ENCODE peak calls at places on chromosomes 6 and 20, in nine cellular contexts. One of them, this sample, is unnamed.
A peak's percentile ranks its signal among the peaks of the same experiment; 100 is the strongest.

GRCh38 chr6:1786455-1787108 is 176.9 kb downstream of the FOXC1 start:
- DNase-seq in CD8-positive, alpha-beta memory T cell: no peak
- DNase-seq in stimulated activated CD4-positive, alpha-beta T cell treated with anti-CD3 and anti-CD28 coated beads, Interleukin-4, amount 100 ng/mL, for 48 hours: no peak
- DNase-seq in right cardiac atrium: no peak
- DNase-seq in adrenal gland: no peak
- DNase-seq in stimulated activated CD8-positive, alpha-beta memory T cell treated with anti-CD3 and anti-CD28 coated beads, Interleukin-15, amount 100 ng/mL, for 48 hours: no peak
- DNase-seq in NCI-H774: no peak
- DNase-seq in NCI-H1417: no peak
- DNase-seq in activated gamma-delta T cell treated with anti-CD3 and anti-CD28 coated beads, Interleukin-2, amount 50 U/mL, for 16 hours: no peak
- DNase-seq in this sample: peak; percentile 66

GRCh38 chr20:24783631-24784492 is 165.2 kb upstream of the CST7 start:
- DNase-seq in CD8-positive, alpha-beta memory T cell: no peak
- DNase-seq in stimulated activated CD4-positive, alpha-beta T cell treated with anti-CD3 and anti-CD28 coated beads, Interleukin-4, amount 100 ng/mL, for 48 hours: no peak
- DNase-seq in right cardiac atrium: no peak
- DNase-seq in adrenal gland: no peak
- DNase-seq in stimulated activated CD8-positive, alpha-beta memory T cell treated with anti-CD3 and anti-CD28 coated beads, Interleukin-15, amount 100 ng/mL, for 48 hours: no peak
- DNase-seq in NCI-H774: no peak
- DNase-seq in NCI-H1417: no peak
- DNase-seq in activated gamma-delta T cell treated with anti-CD3 and anti-CD28 coated beads, Interleukin-2, amount 50 U/mL, for 16 hours: no peak
- DNase-seq in this sample: no peak

GRCh38 chr6:22448311-22448711 is 121.1 kb upstream of the HDGFL1 start:
- DNase-seq in CD8-positive, alpha-beta memory T cell: no peak
- DNase-seq in stimulated activated CD4-positive, alpha-beta T cell treated with anti-CD3 and anti-CD28 coated beads, Interleukin-4, amount 100 ng/mL, for 48 hours: no peak
- DNase-seq in right cardiac atrium: no peak
- DNase-seq in adrenal gland: no peak
- DNase-seq in stimulated activated CD8-positive, alpha-beta memory T cell treated with anti-CD3 and anti-CD28 coated beads, Interleukin-15, amount 100 ng/mL, for 48 hours: no peak
- DNase-seq in NCI-H774: no peak
- DNase-seq in NCI-H1417: peak; percentile 9
- DNase-seq in activated gamma-delta T cell treated with anti-CD3 and anti-CD28 coated beads, Interleukin-2, amount 50 U/mL, for 16 hours: no peak
- DNase-seq in this sample: no peak

GRCh38 chr6:34455831-34456230 is 10.0 kb upstream of the PACSIN1 start:
- DNase-seq in CD8-positive, alpha-beta memory T cell: no peak
- DNase-seq in stimulated activated CD4-positive, alpha-beta T cell treated with anti-CD3 and anti-CD28 coated beads, Interleukin-4, amount 100 ng/mL, for 48 hours: no peak
- DNase-seq in right cardiac atrium: no peak
- DNase-seq in adrenal gland: no peak
- DNase-seq in stimulated activated CD8-positive, alpha-beta memory T cell treated with anti-CD3 and anti-CD28 coated beads, Interleukin-15, amount 100 ng/mL, for 48 hours: no peak
- DNase-seq in NCI-H774: no peak
- DNase-seq in NCI-H1417: no peak
- DNase-seq in activated gamma-delta T cell treated with anti-CD3 and anti-CD28 coated beads, Interleukin-2, amount 50 U/mL, for 16 hours: no peak
- DNase-seq in this sample: no peak

GRCh38 chr20:19802492-19803158 is 44.6 kb downstream of the RIN2 start:
- DNase-seq in CD8-positive, alpha-beta memory T cell: no peak
- DNase-seq in stimulated activated CD4-positive, alpha-beta T cell treated with anti-CD3 and anti-CD28 coated beads, Interleukin-4, amount 100 ng/mL, for 48 hours: no peak
- DNase-seq in right cardiac atrium: no peak
- DNase-seq in adrenal gland: no peak
- DNase-seq in stimulated activated CD8-positive, alpha-beta memory T cell treated with anti-CD3 and anti-CD28 coated beads, Interleukin-15, amount 100 ng/mL, for 48 hours: no peak
- DNase-seq in NCI-H774: no peak
- DNase-seq in NCI-H1417: no peak
- DNase-seq in activated gamma-delta T cell treated with anti-CD3 and anti-CD28 coated beads, Interleukin-2, amount 50 U/mL, for 16 hours: no peak
- DNase-seq in this sample: no peak

GRCh38 chr6:7770111-7770510 is 44.2 kb downstream of the BMP6 start:
- DNase-seq in CD8-positive, alpha-beta memory T cell: no peak
- DNase-seq in stimulated activated CD4-positive, alpha-beta T cell treated with anti-CD3 and anti-CD28 coated beads, Interleukin-4, amount 100 ng/mL, for 48 hours: no peak
- DNase-seq in right cardiac atrium: no peak
- DNase-seq in adrenal gland: no peak
- DNase-seq in stimulated activated CD8-positive, alpha-beta memory T cell treated with anti-CD3 and anti-CD28 coated beads, Interleukin-15, amount 100 ng/mL, for 48 hours: no peak
- DNase-seq in NCI-H774: no peak
- DNase-seq in NCI-H1417: no peak
- DNase-seq in activated gamma-delta T cell treated with anti-CD3 and anti-CD28 coated beads, Interleukin-2, amount 50 U/mL, for 16 hours: no peak
- DNase-seq in this sample: no peak

GRCh38 chr6:101069191-101069795 is 188.2 kb upstream of the ASCC3 start:
- DNase-seq in CD8-positive, alpha-beta memory T cell: no peak
- DNase-seq in stimulated activated CD4-positive, alpha-beta T cell treated with anti-CD3 and anti-CD28 coated beads, Interleukin-4, amount 100 ng/mL, for 48 hours: no peak
- DNase-seq in right cardiac atrium: no peak
- DNase-seq in adrenal gland: no peak
- DNase-seq in stimulated activated CD8-positive, alpha-beta memory T cell treated with anti-CD3 and anti-CD28 coated beads, Interleukin-15, amount 100 ng/mL, for 48 hours: no peak
- DNase-seq in NCI-H774: no peak
- DNase-seq in NCI-H1417: no peak
- DNase-seq in activated gamma-delta T cell treated with anti-CD3 and anti-CD28 coated beads, Interleukin-2, amount 50 U/mL, for 16 hours: no peak
- DNase-seq in this sample: no peak

GRCh38 chr6:118685823-118686449 is 34.5 kb upstream of the CEP85L start:
- DNase-seq in CD8-positive, alpha-beta memory T cell: no peak
- DNase-seq in stimulated activated CD4-positive, alpha-beta T cell treated with anti-CD3 and anti-CD28 coated beads, Interleukin-4, amount 100 ng/mL, for 48 hours: no peak
- DNase-seq in right cardiac atrium: no peak
- DNase-seq in adrenal gland: no peak
- DNase-seq in stimulated activated CD8-positive, alpha-beta memory T cell treated with anti-CD3 and anti-CD28 coated beads, Interleukin-15, amount 100 ng/mL, for 48 hours: no peak
- DNase-seq in NCI-H774: no peak
- DNase-seq in NCI-H1417: no peak
- DNase-seq in activated gamma-delta T cell treated with anti-CD3 and anti-CD28 coated beads, Interleukin-2, amount 50 U/mL, for 16 hours: no peak
- DNase-seq in this sample: no peak

GRCh38 chr20:16615199-16615598 is 42.0 kb upstream of the KIF16B start:
- DNase-seq in CD8-positive, alpha-beta memory T cell: no peak
- DNase-seq in stimulated activated CD4-positive, alpha-beta T cell treated with anti-CD3 and anti-CD28 coated beads, Interleukin-4, amount 100 ng/mL, for 48 hours: no peak
- DNase-seq in right cardiac atrium: peak; percentile 65
- DNase-seq in adrenal gland: no peak
- DNase-seq in stimulated activated CD8-positive, alpha-beta memory T cell treated with anti-CD3 and anti-CD28 coated beads, Interleukin-15, amount 100 ng/mL, for 48 hours: no peak
- DNase-seq in NCI-H774: no peak
- DNase-seq in NCI-H1417: no peak
- DNase-seq in activated gamma-delta T cell treated with anti-CD3 and anti-CD28 coated beads, Interleukin-2, amount 50 U/mL, for 16 hours: no peak
- DNase-seq in this sample: no peak

This sample was measured in stimulated activated effector memory CD8-positive, alpha-beta T cell treated with anti-CD3 and anti-CD28 coated beads, Interleukin-12 subunit alpha, Interleukin-12 subunit beta, amount 100 ng/mL, for 72 hours.